ENCODE peak calls at places on chromosomes 13 and 19, in eight cellular contexts. P is coronary artery; R is cardiac muscle cell; Z is activated CD4-positive, CD25-positive, alpha-beta regulatory T cell treated with anti-CD3 and anti-CD28 coated beads, Interleukin-2, amount 50 U/mL, for 72 hours; M is EH; T is stimulated activated CD4-positive, alpha-beta T cell treated with anti-CD3 and anti-CD28 coated beads, Interleukin-1b, Interleukin-23, amount 100 ng/mL, for 4 hours; H is HS-27A; O is left colon. S is an unnamed sample.

GRCh38 chr13:95385808-95386207 is 84.6 kb upstream of the ABCC4 start:
- DNase-seq in T (no peak), H (no peak), O (no peak), R (no peak), P (no peak), M (peak; percentile 2), Z (no peak), S (no peak)

GRCh38 chr19:15584095-15584494 is 30.9 kb upstream of the CYP4F8 start:
- DNase-seq in T (no peak), Z (no peak), O (no peak), H (no peak), P (peak; percentile 38), R (no peak), M (no peak), S (no peak)

GRCh38 chr19:5035817-5036732 is 67.2 kb downstream of the KDM4B start:
- DNase-seq in T (no peak), O (no peak), R (no peak), H (no peak), Z (no peak), M (no peak), P (no peak), S (no peak)

GRCh38 chr19:19591133-19591825 is 27.2 kb downstream of the PBX4 start:
- DNase-seq in P (no peak), Z (peak; percentile 55), R (no peak), T (peak; percentile 38), H (no peak), M (peak; percentile 99), O (no peak), S (peak; percentile 67)

GRCh38 chr19:48997972-48998371 is 4.3 kb downstream of the RUVBL2 start:
- DNase-seq in M (peak; percentile 61), H (no peak), Z (peak; percentile 53), T (no peak), P (no peak), O (peak; percentile 76), R (peak; percentile 73), S (peak; percentile 93)

GRCh38 chr19:18776288-18776594 is 14.9 kb downstream of the COMP start:
- DNase-seq in T (no peak), M (peak; percentile 81), P (no peak), H (peak; percentile 15), O (no peak), Z (no peak), R (no peak), S (no peak)

GRCh38 chr13:109192306-109192705 is 562.9 kb downstream of the MYO16 start:
- DNase-seq in O (no peak), P (no peak), R (no peak), T (no peak), M (no peak), Z (no peak), H (no peak), S (no peak)

GRCh38 chr19:29491995-29492577 is 33.7 kb upstream of the VSTM2B start:
- DNase-seq in Z (no peak), P (no peak), H (no peak), O (no peak), T (no peak), M (no peak), R (no peak), S (peak; percentile 20)

GRCh38 chr13:24624801-24625231 is 55.4 kb upstream of the ATP12A start:
- DNase-seq in Z (no peak), R (no peak), H (no peak), T (no peak), O (no peak), P (no peak), M (no peak), S (no peak)

GRCh38 chr13:113186061-113186900 is 22.2 kb downstream of the PCID2 start:
- DNase-seq in T (no peak), R (no peak), H (no peak), M (peak; percentile 35), Z (no peak), O (no peak), P (no peak), S (no peak)

GRCh38 chr13:23467932-23468278 is 34.4 kb upstream of the SACS start:
- DNase-seq in M (no peak), T (no peak), H (no peak), R (no peak), Z (no peak), P (no peak), O (no peak), S (no peak)

GRCh38 chr13:41029629-41030028 is 10.5 kb upstream of the ELF1 start:
- DNase-seq in O (no peak), M (no peak), P (no peak), Z (no peak), R (no peak), H (no peak), T (no peak), S (peak; percentile 68)

GRCh38 chr19:32098953-32099352 is 246.5 kb upstream of the ZNF507 start:
- DNase-seq in P (no peak), O (no peak), Z (no peak), M (no peak), H (no peak), R (no peak), T (no peak), S (no peak)

GRCh38 chr19:16078759-16079707 is 2.7 kb downstream of the TPM4 start:
- DNase-seq in R (peak; percentile 59), H (peak; percentile 87), T (no peak), O (peak; percentile 73), Z (no peak), P (no peak), M (peak; percentile 99), S (peak; percentile 60)

GRCh38 chr19:2343289-2343982 is 15.0 kb downstream of the SPPL2B start:
- DNase-seq in Z (no peak), P (no peak), T (no peak), M (no peak), H (no peak), O (peak; percentile 4), R (no peak), S (no peak)

GRCh38 chr19:7467009-7467989 is 21.5 kb downstream of the PEX11G start:
- DNase-seq in Z (no peak), P (no peak), T (no peak), M (no peak), O (no peak), H (no peak), R (no peak), S (no peak)